ENCODE peak calls at places on chromosomes 13 and 19, in four cellular contexts. F is heart right ventricle, R is mucosa of descending colon, H is ovary. G is an unnamed sample.

GRCh38 chr19:15398501-15399233 is 19.1 kb upstream of the AKAP8 start:
- DNase-seq in H (no peak), F (no peak), R (no peak), G (no peak)

GRCh38 chr19:16627928-16628182 is 149 bp downstream of the MED26 start:
- DNase-seq in H (no peak), R (no peak), F (no peak), G (no peak)

GRCh38 chr13:62627226-62627625 is 1211.6 kb upstream of the PCDH20 start:
- DNase-seq in H (no peak), R (no peak), F (no peak), G (no peak)

GRCh38 chr19:40445945-40446784 is 2.0 kb upstream of the SERTAD3 start:
- DNase-seq in H (no peak), F (no peak), R (peak), G (no peak)

GRCh38 chr19:9175326-9175725 is 3.5 kb upstream of the OR7D2 start:
- DNase-seq in H (no peak), F (no peak), R (no peak), G (no peak)

GRCh38 chr13:85590231-85590931 is 208.8 kb downstream of the SLITRK6 start:
- DNase-seq in F (no peak), H (no peak), R (no peak), G (no peak)

GRCh38 chr13:32025730-32026129 is 5.8 kb upstream of the FRY start:
- DNase-seq in H (no peak), R (no peak), F (no peak), G (no peak)

GRCh38 chr13:21478881-21479808 is 20.0 kb upstream of the ZDHHC20 start:
- DNase-seq in H (no peak), R (no peak), F (peak), G (no peak)

GRCh38 chr13:113926951-113927660 is 46.8 kb downstream of the C13orf46 start:
- DNase-seq in F (no peak), R (no peak), H (peak), G (peak)

GRCh38 chr19:2186071-2186846 is 22.5 kb downstream of the DOT1L start:
- DNase-seq in F (peak), R (peak), H (peak), G (no peak)

GRCh38 chr19:46599716-46600392 is 1.3 kb upstream of the CALM3 start:
- DNase-seq in F (no peak), H (no peak), R (peak), G (no peak)

GRCh38 chr13:95100525-95101121 is 200.6 kb downstream of the ABCC4 start:
- DNase-seq in H (no peak), F (no peak), R (no peak), G (no peak)

GRCh38 chr13:84399320-84400085 is 517.2 kb upstream of the SLITRK1 start:
- DNase-seq in F (no peak), R (no peak), H (no peak), G (no peak)

GRCh38 chr13:109734002-109734785 is 52.2 kb downstream of the IRS2 start:
- DNase-seq in H (no peak), F (no peak), R (no peak), G (no peak)

DNA sequence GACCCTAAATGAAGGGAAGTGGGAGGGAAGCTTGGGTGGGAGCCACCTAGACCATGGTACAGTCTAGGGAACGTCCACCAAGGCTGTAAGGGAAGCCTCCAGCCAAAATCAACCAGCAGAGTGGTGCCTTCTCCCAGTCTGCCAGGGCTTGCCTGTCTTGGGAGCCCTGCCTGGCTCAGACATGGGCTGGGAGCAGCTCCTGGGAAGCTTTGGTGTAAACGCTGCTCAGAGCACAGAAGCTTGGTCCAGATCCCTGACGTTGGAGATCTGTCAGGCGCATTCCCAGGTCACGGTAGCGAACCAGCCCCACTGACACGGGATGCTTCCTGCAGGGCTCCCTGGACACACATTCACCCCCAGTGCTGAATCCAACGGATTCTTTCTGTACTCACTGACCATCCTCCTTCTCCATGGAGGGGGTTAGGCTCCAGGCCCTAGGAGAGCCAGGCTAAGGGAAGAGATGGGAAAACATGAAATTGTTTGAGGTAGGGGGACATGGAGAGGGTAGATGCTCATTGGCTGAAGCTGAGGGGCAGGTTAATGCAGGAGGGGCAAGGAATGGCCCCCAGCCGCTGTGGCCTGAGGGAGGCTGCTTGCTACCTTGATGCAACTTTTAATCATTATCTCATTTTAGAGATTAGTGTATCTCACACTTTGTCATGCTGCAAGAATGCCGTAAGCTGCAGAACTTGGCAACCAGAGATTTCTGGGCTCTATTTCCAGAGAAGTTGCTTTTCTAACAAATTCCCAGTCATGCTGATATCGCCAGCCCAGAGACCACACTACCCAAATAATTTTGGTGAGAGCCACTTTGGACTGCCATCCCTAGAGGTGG is 195.8 kb downstream of the UQCRFS1 start:
- DNase-seq in F (no peak), R (no peak), H (no peak), G (no peak)
- TF ChIP-seq CTCF in F (no peak), R (no peak), H (no peak), G (no peak)

GRCh38 chr13:60369242-60369641 is 27.8 kb upstream of the TDRD3 start:
- DNase-seq in F (no peak), H (no peak), R (no peak), G (no peak)
- TF ChIP-seq CTCF in F (peak), H (no peak), R (no peak), G (no peak)

DNA sequence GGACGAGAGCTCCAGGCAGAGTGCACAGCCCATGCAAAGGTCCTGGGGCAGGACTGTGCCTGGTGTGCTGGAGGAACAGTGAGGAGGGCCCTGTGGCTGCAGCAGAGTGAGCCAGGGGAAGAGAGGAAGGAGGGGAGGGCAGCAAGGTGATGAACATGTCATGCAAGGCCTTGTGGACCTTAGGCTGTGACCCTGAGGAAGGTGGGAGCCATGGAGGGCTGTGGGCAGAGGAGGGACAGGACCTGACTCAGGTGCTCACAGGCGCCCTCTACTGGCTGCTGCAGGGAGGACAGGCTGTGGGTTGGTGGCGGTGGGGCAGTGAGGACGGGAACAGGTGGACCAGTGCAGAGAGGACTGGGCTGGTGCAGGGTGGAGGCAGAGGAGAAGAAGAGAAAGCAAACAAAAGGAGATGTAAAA is 170.3 kb downstream of the PTPRS start:
- DNase-seq in R (peak), F (no peak), H (no peak), G (no peak)
- TF ChIP-seq CTCF in R (peak), F (peak), H (no peak), G (no peak)

GRCh38 chr13:26186141-26186870 is 35.8 kb downstream of the RNF6 start:
- DNase-seq in H (peak), R (peak), F (peak), G (peak)
- TF ChIP-seq CTCF in H (peak), R (peak), F (peak), G (no peak)

GRCh38 chr19:18282788-18283141 is 1.3 kb upstream of the JUND start:
- DNase-seq in F (no peak), R (peak), H (no peak), G (no peak)

GRCh38 chr19:18280247-18281081 is 958 bp downstream of the JUND start:
- DNase-seq in F (peak), H (peak), R (peak), G (peak)

GRCh38 chr19:18281082-18282020 is at the start of gene JUND:
- DNase-seq in H (peak), F (peak), R (peak), G (peak)

GRCh38 chr19:18283338-18283737 is 1.9 kb upstream of the JUND start:
- DNase-seq in H (no peak), R (no peak), F (no peak), G (no peak)

DNA sequence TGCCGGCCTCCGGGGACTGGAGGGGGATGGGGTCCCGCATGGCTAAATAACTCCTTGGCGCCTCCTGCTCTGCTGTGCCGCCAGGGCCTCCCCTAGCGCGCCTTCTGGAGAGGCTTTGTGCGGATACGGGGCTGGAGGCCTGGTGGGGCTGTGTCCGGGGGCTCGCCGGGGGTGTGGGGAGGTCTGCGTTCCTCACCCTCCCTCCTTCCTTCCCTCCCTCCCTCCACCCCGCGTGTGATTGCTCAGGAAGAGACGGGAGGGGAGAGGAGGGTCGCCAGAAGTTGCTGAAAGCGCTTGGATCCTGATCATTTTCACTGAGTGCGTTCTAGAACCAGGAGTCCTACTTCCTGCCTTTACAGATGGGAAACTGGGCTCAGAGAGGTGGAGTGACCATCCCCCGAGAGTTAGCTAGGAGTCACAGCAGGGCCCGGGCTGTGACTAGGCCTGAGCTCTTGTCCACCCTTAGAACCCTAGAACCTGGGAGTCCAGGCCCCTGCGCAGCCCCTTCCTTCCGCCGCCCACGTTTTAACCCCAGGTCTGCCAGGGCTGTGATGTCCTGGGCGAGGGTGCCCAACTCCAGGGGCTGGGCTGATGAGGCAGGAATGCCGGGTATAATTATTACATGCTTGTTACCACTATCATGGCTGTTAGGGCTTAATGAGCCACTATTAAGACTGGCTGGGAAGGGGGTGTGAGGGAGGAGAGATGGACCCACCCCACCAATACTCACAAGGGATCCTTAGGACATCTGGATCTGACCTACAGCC is 782 bp upstream of the JUND start:
- DNase-seq in F (no peak), H (no peak), R (peak), G (peak)
- TF ChIP-seq CTCF in F (no peak), H (no peak), R (no peak), G (no peak)

GRCh38 chr19:44156475-44156874 is 8.4 kb upstream of the ZNF226 start:
- DNase-seq in F (no peak), H (no peak), R (no peak), G (no peak)
- TF ChIP-seq CTCF in F (no peak), H (no peak), R (no peak), G (no peak)

DNA sequence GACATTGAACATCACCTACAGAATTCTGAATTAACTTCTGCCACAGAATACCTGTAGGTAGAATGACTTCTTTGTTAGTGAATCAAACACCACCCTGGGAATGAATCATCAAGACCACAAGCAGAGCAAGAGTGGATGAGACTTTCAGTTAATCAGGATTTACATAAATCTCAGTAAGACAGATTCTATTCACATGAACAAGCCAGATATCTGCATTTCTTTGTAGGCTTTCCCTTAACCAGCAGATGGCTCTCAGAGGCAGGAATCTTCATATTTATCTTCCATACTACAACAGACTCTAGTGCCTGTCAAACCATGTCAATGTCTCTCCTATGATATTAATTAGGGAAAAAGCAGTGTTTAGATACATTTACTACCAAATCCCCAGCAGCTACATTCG is 412.1 kb downstream of the KLF12 start:
- DNase-seq in R (no peak), F (no peak), H (no peak), G (no peak)
- TF ChIP-seq CTCF in R (no peak), F (no peak), H (no peak), G (no peak)

GRCh38 chr13:42883771-42884170 is 102.4 kb downstream of the FAM216B start:
- DNase-seq in F (no peak), H (no peak), R (peak), G (no peak)
- TF ChIP-seq CTCF in F (no peak), H (no peak), R (no peak), G (no peak)

G was measured in omental fat pad.